ENCODE peak calls at places on chromosomes 2 and 18, in nine cellular contexts. X is HFFc6, U is tibial nerve, G is left ventricle myocardium inferior, O is AG10803, K is B cell, S is PC-3, R is astrocyte of the cerebellum, M is body of pancreas. Z is an unnamed sample.

GRCh38 chr2:122390406-122390805 is 635.0 kb downstream of the TSN start:
- DNase-seq in O (peak; percentile 1), S (peak; percentile 53), G (no peak), U (no peak), R (no peak), X (no peak), M (no peak), K (no peak), Z (no peak)

GRCh38 chr2:105361132-105361889 is 24.0 kb downstream of the C2orf49 start:
- DNase-seq in S (no peak), X (no peak), K (no peak), R (no peak), G (no peak), U (no peak), M (no peak), O (no peak), Z (no peak)

GRCh38 chr2:26520065-26520464 is 42.1 kb upstream of the OTOF start:
- DNase-seq in S (no peak), O (no peak), M (no peak), G (no peak), R (no peak), U (no peak), K (no peak), X (no peak), Z (no peak)

GRCh38 chr2:45743531-45744391 is 92.3 kb downstream of the PRKCE start:
- DNase-seq in G (peak; percentile 69), S (no peak), U (peak; percentile 38), K (no peak), R (no peak), M (peak; percentile 27), O (peak; percentile 77), X (peak; percentile 45), Z (no peak)

GRCh38 chr18:21571763-21572162 is 28.7 kb downstream of the ESCO1 start:
- DNase-seq in U (no peak), K (no peak), R (no peak), G (no peak), S (no peak), O (peak; percentile 3), M (no peak), X (no peak), Z (no peak)

GRCh38 chr2:237662671-237663093 is 35.3 kb downstream of the LRRFIP1 start:
- DNase-seq in G (peak; percentile 87), M (peak; percentile 98), S (peak; percentile 74), K (peak; percentile 71), O (peak; percentile 93), U (peak; percentile 82), X (no peak), R (peak; percentile 81), Z (peak; percentile 90)

GRCh38 chr18:32355896-32356295 is 114.8 kb downstream of the GAREM1 start:
- DNase-seq in O (peak; percentile 79), U (no peak), S (no peak), K (no peak), R (peak; percentile 40), G (no peak), M (no peak), X (no peak), Z (no peak)

GRCh38 chr2:213016984-213017351 is 134.4 kb downstream of the IKZF2 start:
- DNase-seq in X (peak; percentile 49), S (no peak), K (no peak), M (no peak), R (no peak), O (peak; percentile 18), U (no peak), G (no peak), Z (no peak)

GRCh38 chr2:233448220-233448559 is 93.9 kb downstream of the DGKD start:
- DNase-seq in X (no peak), S (peak; percentile 17), M (no peak), G (no peak), U (no peak), R (no peak), O (no peak), K (no peak), Z (peak; percentile 69)

GRCh38 chr2:226199555-226199954 is 600.1 kb downstream of the IRS1 start:
- DNase-seq in U (no peak), R (no peak), S (no peak), O (no peak), M (no peak), X (no peak), G (no peak), K (no peak), Z (no peak)
- TF ChIP-seq CTCF in U (no peak), R (no peak), S (no peak), O (no peak), M (no peak), X (no peak), G (no peak), K (no peak), Z (no peak)

GRCh38 chr18:24446953-24447537 is 13.4 kb upstream of the HRH4 start:
- DNase-seq in U (no peak), O (no peak), S (peak; percentile 33), R (no peak), G (no peak), M (no peak), X (no peak), K (no peak), Z (no peak)
- TF ChIP-seq CTCF in U (no peak), O (no peak), S (peak; percentile 47), R (peak; percentile 4), G (peak; percentile 33), M (no peak), X (peak; percentile 56), K (no peak), Z (no peak)

GRCh38 chr2:111670776-111671175 is 213.2 kb downstream of the ANAPC1 start:
- DNase-seq in M (no peak), K (no peak), O (no peak), S (no peak), U (no peak), X (no peak), R (no peak), G (no peak), Z (no peak)

GRCh38 chr2:111668274-111668616 is 215.7 kb downstream of the ANAPC1 start:
- DNase-seq in R (no peak), O (no peak), G (no peak), M (no peak), S (no peak), U (no peak), X (no peak), K (no peak), Z (no peak)

GRCh38 chr2:111668741-111669140 is 215.3 kb downstream of the ANAPC1 start:
- DNase-seq in R (no peak), S (no peak), M (no peak), O (no peak), U (no peak), G (no peak), X (no peak), K (no peak), Z (no peak)

GRCh38 chr2:111671426-111672150 is 212.4 kb downstream of the ANAPC1 start:
- DNase-seq in K (no peak), X (no peak), S (no peak), M (peak; percentile 61), R (no peak), G (peak; percentile 28), U (peak; percentile 35), O (peak; percentile 70), Z (no peak)

GRCh38 chr2:111669928-111670695 is 213.9 kb downstream of the ANAPC1 start:
- DNase-seq in G (no peak), O (no peak), S (no peak), R (no peak), K (no peak), X (no peak), U (no peak), M (no peak), Z (no peak)
- TF ChIP-seq CTCF in G (no peak), O (no peak), S (peak; percentile 40), R (peak; percentile 19), K (no peak), X (peak; percentile 38), U (no peak), M (no peak), Z (no peak)

GRCh38 chr2:138609446-138609845 is 107.9 kb downstream of the SPOPL start:
- DNase-seq in G (no peak), U (no peak), S (no peak), X (no peak), K (no peak), O (no peak), R (no peak), M (no peak), Z (no peak)
- TF ChIP-seq CTCF in G (no peak), U (no peak), S (no peak), X (no peak), K (no peak), O (no peak), R (no peak), M (no peak), Z (no peak)

Z was measured in glutamatergic neuron.